ENCODE peak calls at places on chromosomes 4 and X, in six cellular contexts. A, R, F, E, H and D are unnamed samples.

GRCh38 chr4:75142377-75142776 is 209.5 kb downstream of the PARM1 start:
- DNase-seq in A (no peak), R (no peak), F (peak; percentile 24), E (no peak), H (no peak), D (no peak)

GRCh38 chr4:42638993-42639392 is 17.9 kb downstream of the ATP8A1 start:
- DNase-seq in A (no peak), R (no peak), F (no peak), E (no peak), H (no peak), D (no peak)

GRCh38 chr4:185346975-185347601 is 48.6 kb downstream of the LRP2BP start:
- DNase-seq in A (peak; percentile 11), R (no peak), F (peak; percentile 62), E (no peak), H (peak; percentile 89), D (no peak)

GRCh38 chrX:55072286-55072685 is 2.5 kb upstream of the PAGE2B start:
- DNase-seq in A (no peak), R (no peak), F (no peak), E (no peak), H (no peak), D (no peak)

GRCh38 chr4:118935819-118936218 is 47.2 kb downstream of the SYNPO2 start:
- DNase-seq in A (no peak), R (no peak), F (no peak), E (no peak), H (no peak), D (no peak)

GRCh38 chrX:68938244-68939004 is 109.6 kb downstream of the EFNB1 start:
- DNase-seq in A (no peak), R (no peak), F (peak; percentile 47), E (no peak), H (peak; percentile 77), D (no peak)

GRCh38 chr4:153344131-153345010 is at the start of gene MND1:
- DNase-seq in A (no peak), R (peak; percentile 38), F (peak; percentile 71), E (peak; percentile 96), H (peak; percentile 41), D (no peak)

GRCh38 chr4:185656467-185656890 is 121.2 kb upstream of the PDLIM3 start:
- DNase-seq in A (no peak), R (no peak), F (peak; percentile 18), E (peak; percentile 3), H (peak; percentile 42), D (no peak)

GRCh38 chr4:17664755-17665154 is 50.3 kb downstream of the MED28 start:
- DNase-seq in A (no peak), R (no peak), F (no peak), E (no peak), H (no peak), D (no peak)

GRCh38 chr4:38141808-38142500 is 181.8 kb downstream of the PTTG2 start:
- DNase-seq in A (no peak), R (no peak), F (peak; percentile 86), E (no peak), H (peak; percentile 79), D (no peak)

GRCh38 chr4:52106142-52106541 is 55.0 kb downstream of the SPATA18 start:
- DNase-seq in A (no peak), R (no peak), F (no peak), E (peak; percentile 38), H (no peak), D (no peak)

GRCh38 chr4:148203056-148203898 is 238.9 kb downstream of the NR3C2 start:
- DNase-seq in A (no peak), R (no peak), F (no peak), E (peak; percentile 87), H (no peak), D (no peak)

GRCh38 chr4:181566490-181566889 is 676.7 kb upstream of the TENM3 start:
- DNase-seq in A (peak; percentile 50), R (no peak), F (peak; percentile 80), E (no peak), H (peak; percentile 94), D (no peak)

GRCh38 chr4:151563194-151563593 is 154.2 kb downstream of the FHIP1A start:
- DNase-seq in A (no peak), R (no peak), F (no peak), E (no peak), H (peak; percentile 31), D (no peak)
- H3K27ac ChIP-seq in A (no peak overlapping the region), R (no peak overlapping the region), F (no peak overlapping the region), E (no peak overlapping the region), H (no peak overlapping the region), D (no peak overlapping the region)

DNA sequence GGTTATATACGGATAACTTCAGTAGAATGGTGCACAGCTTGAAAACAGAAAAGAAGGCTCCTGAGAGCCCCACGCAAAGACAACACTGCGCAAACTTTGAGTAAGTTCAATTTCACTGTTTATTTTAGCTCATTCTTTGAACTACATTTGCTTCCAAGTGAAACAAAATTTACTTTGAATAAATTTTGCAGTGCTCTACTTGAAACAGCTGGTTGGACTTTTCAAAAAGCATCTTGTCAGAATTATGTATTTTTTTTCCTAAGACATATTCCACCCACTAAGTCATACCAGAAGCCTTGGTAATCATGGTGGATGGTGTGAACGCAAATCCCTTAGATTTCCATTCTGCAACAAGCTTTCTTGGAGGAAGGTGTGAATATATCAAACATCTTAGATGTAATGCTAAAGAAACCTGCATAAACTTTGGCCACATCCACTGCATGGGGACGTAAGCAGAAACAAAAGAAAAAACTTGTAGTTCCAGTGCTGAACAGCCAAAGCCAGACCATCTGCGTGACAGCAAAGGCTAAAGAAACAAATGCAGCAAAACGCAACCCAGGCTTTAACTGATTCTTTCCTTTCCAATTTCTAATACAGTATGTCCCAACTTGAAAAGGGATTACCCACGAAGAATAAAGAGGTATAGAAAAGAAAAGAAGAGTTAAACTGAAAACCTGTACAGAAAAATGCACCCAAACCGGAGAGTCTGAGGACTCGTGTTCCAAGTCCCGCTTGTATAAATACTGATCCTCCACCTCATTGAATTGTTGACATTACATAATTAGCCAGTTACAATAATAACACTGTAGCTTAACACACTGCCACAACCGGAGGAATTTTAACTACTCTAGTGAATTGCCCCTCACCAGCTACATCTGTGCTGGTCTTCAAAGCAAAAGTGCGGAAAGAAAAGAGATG is 90.9 kb downstream of the SH3RF1 start:
- DNase-seq in A (no peak), R (no peak), F (peak; percentile 40), E (no peak), H (peak; percentile 38), D (no peak)
- H3K27ac ChIP-seq in A (no peak overlapping the region), R (no peak overlapping the region), F (peak overlapping the region; percentile 23), E (no peak overlapping the region), H (no peak overlapping the region), D (no peak overlapping the region)

GRCh38 chr4:990746-991367 is 2.3 kb downstream of the SLC26A1 start:
- DNase-seq in A (no peak), R (no peak), F (no peak), E (no peak), H (no peak), D (no peak)

GRCh38 chr4:993111-994029 is at the start of gene SLC26A1:
- DNase-seq in A (no peak), R (no peak), F (no peak), E (no peak), H (no peak), D (no peak)

GRCh38 chr4:991451-992296 is 1.5 kb downstream of the SLC26A1 start:
- DNase-seq in A (no peak), R (no peak), F (no peak), E (no peak), H (no peak), D (no peak)

GRCh38 chr4:989722-990471 is 3.1 kb downstream of the IDUA start:
- DNase-seq in A (no peak), R (no peak), F (no peak), E (no peak), H (no peak), D (no peak)

GRCh38 chr4:992297-993110 is 700 bp downstream of the SLC26A1 start:
- DNase-seq in A (no peak), R (peak; percentile 66), F (peak; percentile 30), E (no peak), H (no peak), D (no peak)
- H3K27ac ChIP-seq in A (no peak overlapping the region), R (peak overlapping the region; percentile 16), F (no peak overlapping the region), E (no peak overlapping the region), H (no peak overlapping the region), D (no peak overlapping the region)

DNA sequence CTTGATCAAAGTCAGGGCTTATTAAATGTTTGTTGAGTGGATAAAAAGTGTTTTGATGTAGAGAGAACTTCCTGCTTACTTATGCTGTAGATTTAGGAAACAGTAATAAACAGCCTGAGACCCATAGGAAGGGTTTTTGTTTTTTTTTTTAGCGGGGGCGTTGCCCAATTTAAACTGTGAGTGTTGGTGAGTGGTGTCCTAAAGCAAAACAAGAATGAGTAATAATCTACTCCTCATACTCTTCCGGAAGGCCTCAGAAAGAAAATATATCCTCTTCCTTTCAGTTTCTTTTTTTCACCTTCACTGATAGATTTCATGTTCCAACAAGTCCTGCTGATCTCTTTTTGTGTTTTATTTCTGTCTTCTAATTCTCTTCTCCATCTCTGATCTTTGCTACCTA is 104.4 kb upstream of the SCML1 start:
- DNase-seq in A (no peak), R (no peak), F (peak; percentile 5), E (no peak), H (no peak), D (no peak)
- H3K27ac ChIP-seq in A (no peak overlapping the region), R (no peak overlapping the region), F (peak overlapping the region; percentile 19), E (no peak overlapping the region), H (peak overlapping the region; percentile 12), D (peak overlapping the region; percentile 10)

DNA sequence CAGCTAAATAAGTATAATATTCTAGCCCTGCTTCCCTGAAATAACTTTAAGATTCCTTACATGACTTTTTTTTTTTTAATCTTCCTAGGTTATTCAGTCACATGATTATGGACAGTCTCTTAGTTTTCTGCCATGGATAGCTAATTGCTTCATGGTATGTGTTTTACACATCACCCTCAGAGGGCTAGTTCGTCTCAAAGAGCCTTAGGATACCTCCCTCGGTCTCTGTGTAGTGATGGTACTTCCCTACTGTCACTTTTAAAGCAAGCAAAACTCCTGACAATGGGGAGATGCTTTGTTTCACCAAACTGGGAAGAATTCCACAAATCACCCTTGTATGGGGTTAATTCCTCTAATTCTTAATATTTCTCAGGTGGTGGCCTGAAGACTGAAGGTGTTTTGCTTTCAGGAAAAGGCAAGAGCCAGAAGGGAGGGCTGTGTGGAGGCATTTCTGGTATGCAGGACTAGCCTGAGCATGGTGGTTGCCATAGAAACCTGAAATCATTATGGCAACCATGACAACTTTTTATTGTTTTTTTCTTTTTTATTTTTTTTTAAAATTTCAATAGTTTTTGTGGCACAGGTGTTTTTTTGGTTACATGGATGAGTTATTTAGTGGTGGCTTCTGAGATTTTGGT is 70.4 kb downstream of the BEX3 start:
- DNase-seq in A (no peak), R (no peak), F (peak; percentile 32), E (no peak), H (peak; percentile 36), D (no peak)
- H3K27ac ChIP-seq in A (no peak overlapping the region), R (no peak overlapping the region), F (no peak overlapping the region), E (no peak overlapping the region), H (peak overlapping the region; percentile 3), D (peak overlapping the region; percentile 77)

GRCh38 chrX:39855748-39856129 is 242.0 kb downstream of the BCOR start:
- DNase-seq in A (no peak), R (no peak), F (peak; percentile 43), E (peak; percentile 71), H (peak; percentile 19), D (no peak)
- H3K27ac ChIP-seq in A (no peak overlapping the region), R (no peak overlapping the region), F (no peak overlapping the region), E (peak overlapping the region; percentile 4), H (no peak overlapping the region), D (no peak overlapping the region)

GRCh38 chr4:158807696-158808095 is 38.9 kb downstream of the FNIP2 start:
- DNase-seq in A (no peak), R (no peak), F (no peak), E (no peak), H (no peak), D (no peak)
- H3K27ac ChIP-seq in A (no peak overlapping the region), R (no peak overlapping the region), F (no peak overlapping the region), E (no peak overlapping the region), H (no peak overlapping the region), D (no peak overlapping the region)